ENCODE peak calls at places on chromosomes 6 and 20, in six cellular contexts. H is gastrocnemius medialis, U is ovary, V is heart left ventricle, F is body of pancreas, L is A549. Y is an unnamed sample.

GRCh38 chr6:93789532-93789931 is 370.2 kb upstream of the EPHA7 start:
- DNase-seq in H (no peak), U (no peak), V (no peak), F (no peak), L (no peak), Y (no peak)

GRCh38 chr20:61682998-61683681 is 382.5 kb downstream of the TAF4 start:
- DNase-seq in H (no peak), U (no peak), V (no peak), F (no peak), L (no peak), Y (no peak)

GRCh38 chr6:127384007-127384406 is 40.6 kb upstream of the ECHDC1 start:
- DNase-seq in H (no peak), U (no peak), V (no peak), F (no peak), L (no peak), Y (no peak)

GRCh38 chr20:33124994-33125393 is 43.0 kb upstream of the BPIFA2 start:
- DNase-seq in H (no peak), U (no peak), V (no peak), F (peak), L (no peak), Y (no peak)

GRCh38 chr6:165833355-165833754 is 170.3 kb upstream of the PDE10A start:
- DNase-seq in H (no peak), U (no peak), V (no peak), F (no peak), L (no peak), Y (no peak)

GRCh38 chr6:107866606-107867301 is 42.6 kb upstream of the SCML4 start:
- DNase-seq in H (no peak), U (no peak), V (no peak), F (no peak), L (peak), Y (no peak)

GRCh38 chr6:49030621-49031020 is 432.4 kb downstream of the MMUT start:
- DNase-seq in H (no peak), U (no peak), V (no peak), F (no peak), L (no peak), Y (no peak)

GRCh38 chr6:11938285-11938890 is 73.7 kb upstream of the HIVEP1 start:
- DNase-seq in H (no peak), U (no peak), V (no peak), F (peak), L (no peak), Y (peak)

GRCh38 chr6:1950631-1951030 is 294.8 kb downstream of the GMDS start:
- DNase-seq in H (no peak), U (no peak), V (no peak), F (no peak), L (no peak), Y (no peak)

GRCh38 chr6:159169557-159170332 is 545 bp downstream of the FNDC1 start:
- DNase-seq in H (no peak), U (no peak), V (no peak), F (peak), L (peak), Y (peak)

GRCh38 chr6:6193221-6193745 is 127.2 kb downstream of the F13A1 start:
- DNase-seq in H (no peak), U (no peak), V (no peak), F (no peak), L (no peak), Y (no peak)

GRCh38 chr6:36844232-36845170 is 5.3 kb upstream of the CPNE5 start:
- DNase-seq in H (no peak), U (no peak), V (peak), F (no peak), L (no peak), Y (peak)

GRCh38 chr6:69398311-69398710 is 398.5 kb downstream of the LMBRD1 start:
- DNase-seq in H (no peak), U (no peak), V (no peak), F (no peak), L (no peak), Y (no peak)

GRCh38 chr6:118876814-118877213 is 17.1 kb upstream of the ASF1A start:
- DNase-seq in H (no peak), U (no peak), V (no peak), F (no peak), L (peak), Y (no peak)

GRCh38 chr6:34791164-34791841 is 580 bp upstream of the BLTP3A start:
- DNase-seq in H (peak), U (peak), V (peak), F (peak), L (peak), Y (peak)

GRCh38 chr6:42394881-42395620 is 56.7 kb downstream of the TRERF1 start:
- DNase-seq in H (no peak), U (no peak), V (no peak), F (no peak), L (no peak), Y (no peak)

GRCh38 chr6:37357288-37357687 is 3.5 kb downstream of the RNF8 start:
- DNase-seq in H (no peak), U (no peak), V (no peak), F (no peak), L (no peak), Y (no peak)

GRCh38 chr6:27604986-27605385 is 132.1 kb upstream of the ZNF184 start:
- DNase-seq in H (no peak), U (no peak), V (no peak), F (no peak), L (peak), Y (no peak)

GRCh38 chr20:34190679-34191090 is 50.5 kb upstream of the ASIP start:
- DNase-seq in H (peak), U (peak), V (peak), F (peak), L (peak), Y (peak)

GRCh38 chr6:3176562-3177355 is 19.4 kb upstream of the TUBB2A start:
- DNase-seq in H (no peak), U (no peak), V (peak), F (no peak), L (peak), Y (no peak)

GRCh38 chr6:128491041-128491642 is 29.3 kb downstream of the PTPRK start:
- DNase-seq in H (no peak), U (no peak), V (no peak), F (peak), L (no peak), Y (no peak)

GRCh38 chr6:81054011-81054410 is 698.5 kb downstream of the TENT5A start:
- DNase-seq in H (no peak), U (no peak), V (no peak), F (no peak), L (no peak), Y (no peak)

GRCh38 chr6:53651149-53651763 is 14.3 kb downstream of the KLHL31 start:
- DNase-seq in H (no peak), U (peak), V (no peak), F (peak), L (peak), Y (peak)

GRCh38 chr20:32777177-32777956 is 15.2 kb downstream of the DNMT3B start:
- DNase-seq in H (no peak), U (no peak), V (no peak), F (peak), L (peak), Y (no peak)

GRCh38 chr6:130933712-130934200 is 106.5 kb downstream of the SMLR1 start:
- DNase-seq in H (no peak), U (no peak), V (no peak), F (no peak), L (peak), Y (no peak)

GRCh38 chr6:55636406-55637102 is 57.6 kb upstream of the HMGCLL1 start:
- DNase-seq in H (no peak), U (no peak), V (no peak), F (no peak), L (peak), Y (no peak)

GRCh38 chr6:17820055-17820454 is 113.3 kb upstream of the NUP153 start:
- DNase-seq in H (peak), U (no peak), V (no peak), F (no peak), L (peak), Y (no peak)

GRCh38 chr6:112252571-112253504 is 1.5 kb downstream of the LAMA4 start:
- DNase-seq in H (no peak), U (no peak), V (no peak), F (no peak), L (no peak), Y (no peak)

GRCh38 chr6:87922191-87922946 is 125.3 kb upstream of the SPACA1 start:
- DNase-seq in H (no peak), U (no peak), V (no peak), F (no peak), L (no peak), Y (no peak)

GRCh38 chr6:81735756-81736380 is 16.6 kb downstream of the TENT5A start:
- DNase-seq in H (no peak), U (no peak), V (no peak), F (no peak), L (no peak), Y (no peak)

DNA sequence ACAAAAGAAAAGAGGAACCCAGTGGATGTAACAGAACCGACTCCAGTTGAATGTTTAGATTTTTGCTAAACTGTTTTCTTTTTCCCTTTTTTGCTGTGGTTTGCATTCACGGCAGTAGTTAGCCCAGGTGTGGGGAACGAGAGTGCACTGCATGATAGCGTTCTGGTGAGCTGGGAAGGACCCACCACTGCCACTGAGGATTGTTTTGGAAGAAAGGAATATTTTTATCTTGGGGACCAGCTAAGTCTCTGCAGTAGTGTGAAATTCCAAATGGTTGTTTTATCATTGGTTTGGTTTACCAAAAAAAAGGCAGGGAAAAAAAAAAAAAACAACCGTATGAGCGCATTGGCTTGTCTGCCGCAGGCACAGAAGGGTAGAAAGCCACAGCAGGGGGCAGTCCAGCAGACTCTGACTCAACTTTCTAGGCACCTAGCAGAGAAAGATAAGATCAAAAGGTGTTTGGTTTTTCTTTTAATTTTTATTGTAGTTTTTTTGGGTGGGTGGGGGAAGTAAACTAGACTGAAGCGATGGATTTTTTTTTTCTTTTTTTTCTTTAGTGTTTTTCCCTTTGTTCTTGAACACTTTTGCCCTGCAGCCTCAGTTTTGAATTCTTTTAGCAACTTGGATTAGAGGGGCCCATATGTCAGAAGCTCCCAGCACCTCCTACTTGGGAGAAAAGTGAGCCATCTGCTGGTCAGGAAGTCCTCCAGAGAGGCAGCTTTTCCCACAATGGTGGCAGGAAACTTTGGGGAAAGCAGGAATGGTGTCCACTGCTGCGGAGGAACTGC is 13.5 kb upstream of the RAB5IF start:
- DNase-seq in H (no peak), U (peak), V (peak), F (peak), L (no peak), Y (no peak)
- TF ChIP-seq CTCF in H (peak), U (peak), V (peak), F (peak), L (peak), Y (no peak)

GRCh38 chr20:36859700-36860330 is 16.1 kb upstream of the TLDC2 start:
- DNase-seq in H (no peak), U (no peak), V (peak), F (no peak), L (no peak), Y (no peak)

GRCh38 chr20:36860339-36860738 is 15.6 kb upstream of the TLDC2 start:
- DNase-seq in H (no peak), U (no peak), V (no peak), F (no peak), L (no peak), Y (no peak)

GRCh38 chr20:36861875-36862801 is 13.8 kb upstream of the TLDC2 start:
- DNase-seq in H (peak), U (peak), V (peak), F (peak), L (peak), Y (peak)

GRCh38 chr20:36861625-36861874 is 14.4 kb upstream of the TLDC2 start:
- DNase-seq in H (no peak), U (no peak), V (peak), F (no peak), L (peak), Y (no peak)

GRCh38 chr20:36860811-36861624 is 14.9 kb upstream of the TLDC2 start:
- DNase-seq in H (no peak), U (no peak), V (no peak), F (no peak), L (no peak), Y (no peak)
- H3K4me3 ChIP-seq in H (peak), U (peak), V (peak), F (no peak), L (peak), Y (no peak)

GRCh38 chr6:30885481-30885998 is 1.2 kb downstream of the DDR1 start:
- DNase-seq in H (peak), U (no peak), V (no peak), F (peak), L (peak), Y (no peak)
- TF ChIP-seq POLR2A in H (no peak), U (no peak), V (no peak), F (no peak), L (no peak), Y (no peak)

DNA sequence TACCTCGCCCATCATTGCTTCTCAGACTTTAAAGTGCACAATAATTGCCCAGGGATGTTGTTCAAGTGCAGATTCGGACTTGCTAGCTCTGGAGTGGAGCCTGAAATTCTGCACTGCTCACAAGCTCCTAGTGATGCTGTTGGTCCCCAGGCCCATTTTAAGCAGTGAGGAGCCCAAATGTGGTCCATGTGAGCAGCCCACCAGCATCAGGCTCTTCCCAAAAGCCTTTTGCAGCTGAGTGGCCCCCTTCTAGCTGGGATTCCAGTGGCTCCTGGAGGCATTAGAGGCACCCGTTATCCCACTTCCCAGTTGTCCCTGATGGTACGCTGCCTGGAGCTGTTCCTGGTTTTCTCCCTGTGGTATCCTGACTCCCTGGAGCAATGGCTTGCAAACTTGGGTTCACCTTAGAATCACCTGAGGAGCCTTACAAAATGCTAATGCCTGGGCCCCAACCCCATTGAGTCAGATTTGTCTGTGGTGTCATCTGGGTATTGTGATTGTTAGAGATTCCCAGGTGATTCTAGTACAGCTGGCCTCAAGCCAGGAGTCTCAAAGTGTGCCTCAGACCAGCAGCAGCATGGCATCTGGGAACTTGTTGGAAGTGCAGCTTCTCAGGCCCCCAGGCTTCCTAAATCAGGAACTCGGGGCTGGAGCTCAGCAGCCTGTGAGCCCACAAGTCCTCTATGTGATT is 186.9 kb upstream of the SLC24A3 start:
- DNase-seq in H (no peak), U (no peak), V (no peak), F (no peak), L (no peak), Y (no peak)
- TF ChIP-seq CTCF in H (no peak), U (no peak), V (no peak), F (no peak), L (no peak), Y (no peak)

GRCh38 chr6:160349837-160350236 is 1.7 kb downstream of the SLC22A3 start:
- DNase-seq in H (no peak), U (no peak), V (no peak), F (no peak), L (no peak), Y (no peak)
- H3K4me3 ChIP-seq in H (peak), U (peak), V (peak), F (no peak), L (peak), Y (peak)

GRCh38 chr6:150693404-150693803 is 93.7 kb downstream of the PLEKHG1 start:
- DNase-seq in H (no peak), U (no peak), V (no peak), F (no peak), L (no peak), Y (no peak)
- TF ChIP-seq POLR2A in H (no peak), U (no peak), V (no peak), F (no peak), L (no peak), Y (no peak)

DNA sequence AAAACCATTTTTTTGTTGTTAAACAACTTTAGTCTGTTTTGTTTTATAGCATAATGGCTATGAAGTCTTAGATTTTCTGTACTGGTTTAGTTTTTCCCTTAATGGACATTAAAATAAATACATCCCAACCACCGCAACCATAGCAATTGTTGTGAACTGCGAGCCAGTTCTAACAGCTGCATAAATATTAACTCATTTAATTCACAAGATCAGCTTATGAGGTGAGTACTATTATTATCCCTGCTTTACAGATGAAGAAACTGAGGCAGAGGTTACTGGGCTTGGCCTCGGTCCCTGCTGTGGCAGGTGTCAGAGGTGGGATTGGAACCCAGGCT is 23.1 kb downstream of the MOCS3 start:
- DNase-seq in H (no peak), U (no peak), V (no peak), F (no peak), L (no peak), Y (no peak)
- TF ChIP-seq CTCF in H (no peak), U (no peak), V (no peak), F (no peak), L (peak), Y (no peak)

GRCh38 chr6:110097443-110097842 is 82.0 kb downstream of the WASF1 start:
- DNase-seq in H (no peak), U (no peak), V (no peak), F (no peak), L (no peak), Y (no peak)
- H3K4me3 ChIP-seq in H (no peak), U (no peak), V (no peak), F (no peak), L (no peak), Y (no peak)

DNA sequence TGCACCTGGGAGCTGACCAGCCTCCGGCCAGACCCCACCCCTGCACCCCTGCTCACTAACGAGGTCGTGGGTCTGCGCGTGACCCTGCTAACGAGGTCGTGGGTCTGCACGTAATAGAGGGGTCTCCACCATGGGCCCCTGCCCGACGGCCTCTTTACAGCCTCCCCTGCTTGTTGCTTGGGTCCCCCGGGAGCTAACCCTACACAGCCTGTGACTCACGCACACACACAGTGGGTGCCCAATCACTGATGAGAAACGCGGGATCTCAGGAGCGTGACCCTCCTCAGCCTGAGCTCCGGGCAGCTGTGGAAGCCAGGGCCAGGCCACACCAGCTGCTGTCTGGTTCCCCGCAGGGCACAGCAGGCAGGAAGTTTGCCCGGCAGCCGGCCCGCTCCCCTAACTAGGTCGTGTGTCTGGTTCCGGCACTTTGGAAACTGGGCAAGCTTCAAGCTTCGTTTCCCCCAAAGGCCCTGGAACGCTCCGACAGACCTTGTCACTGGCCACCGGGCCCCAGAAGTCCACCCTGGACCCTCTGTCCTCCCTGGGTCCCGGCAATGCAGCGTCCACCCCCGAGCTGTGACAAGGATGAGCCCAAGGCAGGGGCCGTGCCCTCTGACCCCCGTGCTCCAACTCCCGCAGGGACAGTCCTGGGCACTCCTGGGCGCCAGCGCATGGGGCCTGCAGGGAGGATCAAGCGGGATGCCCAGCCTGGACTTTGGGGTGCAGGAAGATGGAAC is 767 bp downstream of the PTK6 start:
- DNase-seq in H (no peak), U (no peak), V (peak), F (peak), L (peak), Y (no peak)
- TF ChIP-seq POLR2A in H (no peak), U (no peak), V (no peak), F (no peak), L (no peak), Y (no peak)

GRCh38 chr20:4814696-4815252 is 93.1 kb downstream of the PRND start:
- DNase-seq in H (no peak), U (no peak), V (no peak), F (no peak), L (no peak), Y (no peak)
- TF ChIP-seq CTCF in H (no peak), U (no peak), V (no peak), F (no peak), L (no peak), Y (no peak)